ENCODE peak calls at places on chromosomes 1 and 21, in six cellular contexts. Y, O, X, A, K and E are unnamed samples.

GRCh38 chr21:41783476-41784150 is 16.8 kb upstream of the RIPK4 start:
- DNase-seq in O (no peak), A (peak), X (no peak), Y (peak), K (no peak), E (no peak)

GRCh38 chr1:226223157-226223785 is at the start of gene MIXL1:
- DNase-seq in A (no peak), K (no peak), O (no peak), Y (peak), X (no peak), E (peak)

GRCh38 chr1:110152133-110152785 is 2.0 kb downstream of the SLC6A17 start:
- DNase-seq in Y (no peak), K (no peak), A (peak), X (no peak), O (no peak), E (peak)

GRCh38 chr1:19006000-19006399 is 49.5 kb upstream of the IFFO2 start:
- DNase-seq in X (no peak), Y (no peak), K (no peak), O (no peak), A (no peak), E (no peak)

GRCh38 chr1:51454554-51454953 is 64.5 kb downstream of the EPS15 start:
- DNase-seq in A (no peak), K (no peak), Y (no peak), O (no peak), X (no peak), E (no peak)

GRCh38 chr1:27525296-27526271 is 35.6 kb upstream of the WASF2 start:
- DNase-seq in X (no peak), O (peak), K (peak), A (no peak), Y (no peak), E (peak)

GRCh38 chr1:80917225-80917624 is 883.5 kb upstream of the ADGRL2 start:
- DNase-seq in X (no peak), O (no peak), A (no peak), Y (no peak), K (no peak), E (no peak)

GRCh38 chr1:16324456-16324890 is 27.8 kb downstream of the FBXO42 start:
- DNase-seq in X (no peak), Y (no peak), O (no peak), A (peak), K (no peak), E (peak)

GRCh38 chr1:192983349-192983980 is 75.7 kb downstream of the UCHL5 start:
- DNase-seq in K (no peak), Y (no peak), A (no peak), X (no peak), O (no peak), E (no peak)

GRCh38 chr1:94873520-94874351 is 53.2 kb downstream of the CNN3 start:
- DNase-seq in X (no peak), A (no peak), K (no peak), Y (no peak), O (no peak), E (peak)

GRCh38 chr21:29621525-29621924 is 318.3 kb downstream of the GRIK1 start:
- DNase-seq in O (no peak), K (no peak), X (no peak), Y (no peak), A (no peak), E (no peak)

GRCh38 chr1:43622901-43623780 is 26.8 kb upstream of the KDM4A start:
- DNase-seq in K (peak), X (no peak), A (no peak), Y (no peak), O (no peak), E (no peak)

GRCh38 chr1:5814046-5814619 is 178.1 kb downstream of the NPHP4 start:
- DNase-seq in A (no peak), X (no peak), K (no peak), Y (no peak), O (no peak), E (no peak)

GRCh38 chr1:58702766-58703165 is 2.9 kb upstream of the MYSM1 start:
- DNase-seq in O (no peak), X (no peak), K (no peak), A (no peak), Y (no peak), E (no peak)

GRCh38 chr1:168141986-168142385 is 5.3 kb upstream of the GPR161 start:
- DNase-seq in O (no peak), X (no peak), A (no peak), K (no peak), Y (no peak), E (no peak)

GRCh38 chr1:107135466-107135865 is 5.4 kb upstream of the NTNG1 start:
- DNase-seq in O (no peak), X (no peak), A (peak), Y (no peak), K (no peak), E (peak)

GRCh38 chr21:29378814-29379213 is 80.1 kb downstream of the BACH1 start:
- DNase-seq in K (no peak), X (no peak), A (peak), O (no peak), Y (peak), E (no peak)

GRCh38 chr1:94801919-94802546 is 18.1 kb upstream of the SLC44A3 start:
- DNase-seq in O (no peak), K (peak), Y (peak), X (no peak), A (peak), E (peak)

GRCh38 chr1:201311356-201312011 is 28.2 kb downstream of the PKP1 start:
- DNase-seq in X (no peak), A (no peak), K (peak), Y (no peak), O (peak), E (no peak)

GRCh38 chr1:3717715-3718601 is 34.3 kb upstream of the CCDC27 start:
- DNase-seq in X (no peak), K (no peak), A (no peak), Y (no peak), O (no peak), E (peak)

GRCh38 chr1:43836267-43836951 is 97.2 kb upstream of the ARTN start:
- DNase-seq in Y (peak), A (no peak), X (no peak), K (peak), O (peak), E (peak)

GRCh38 chr1:114134518-114134917 is 19.2 kb downstream of the SYT6 start:
- DNase-seq in X (no peak), Y (no peak), K (no peak), A (no peak), O (no peak), E (no peak)

GRCh38 chr1:109046671-109047070 is 4.8 kb upstream of the WDR47 start:
- DNase-seq in X (no peak), Y (no peak), K (no peak), A (no peak), O (no peak), E (no peak)

GRCh38 chr1:109041614-109042473 is at the start of gene WDR47:
- DNase-seq in K (peak), X (peak), A (peak), O (peak), Y (peak), E (peak)

GRCh38 chr1:109045595-109045994 is 3.7 kb upstream of the WDR47 start:
- DNase-seq in O (no peak), K (no peak), A (no peak), Y (no peak), X (no peak), E (no peak)

DNA sequence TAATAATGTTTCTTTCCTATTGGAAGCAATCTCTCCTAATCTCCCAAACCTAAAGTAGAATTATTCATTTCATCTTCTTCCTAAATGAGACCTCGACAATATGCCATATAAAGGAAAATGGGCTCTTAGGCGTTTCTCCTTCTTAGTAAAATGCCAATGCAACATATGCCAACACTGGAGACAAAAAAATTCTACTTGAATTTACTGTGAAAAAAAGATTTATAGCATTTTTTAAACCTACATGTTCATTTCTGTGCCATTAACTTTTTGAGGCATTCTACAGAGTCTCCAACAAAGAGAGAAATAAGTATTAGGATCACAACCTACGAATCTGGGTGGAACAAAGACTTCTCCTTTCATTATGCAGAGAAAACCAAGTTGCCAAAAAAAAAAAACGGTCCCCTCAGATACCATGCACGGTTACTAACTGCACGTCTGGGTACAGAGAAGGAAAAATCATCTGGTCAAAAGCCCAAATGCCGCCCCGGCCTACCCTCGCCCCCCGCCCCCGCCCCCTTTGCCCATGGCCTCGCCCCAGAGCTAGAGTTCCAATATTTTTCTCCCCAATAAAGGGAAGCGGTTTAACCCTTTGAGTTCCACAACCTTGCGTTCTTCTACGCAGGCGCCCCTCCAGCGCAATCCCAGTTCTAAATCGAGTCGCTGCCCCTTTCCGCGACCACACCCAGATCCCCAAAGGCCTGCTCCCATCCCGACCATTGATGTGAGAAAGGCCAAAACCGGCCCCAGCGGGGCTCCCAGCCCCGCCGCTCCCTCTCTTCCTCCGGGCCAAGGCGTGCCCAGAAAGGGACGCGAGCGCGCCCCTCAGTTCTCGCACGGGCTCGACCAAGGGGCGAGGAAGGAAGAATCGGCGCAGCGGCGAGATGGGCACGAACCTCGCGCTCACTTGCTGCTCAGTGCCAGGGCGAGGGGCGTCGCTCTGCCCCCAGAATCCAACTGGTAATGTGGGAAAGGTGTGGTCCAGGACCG is 982 bp downstream of the WDR47 start:
- DNase-seq in A (no peak), Y (peak), O (peak), X (no peak), K (peak), E (peak)
- TF ChIP-seq CTCF in A (no peak), Y (no peak), O (no peak), X (no peak), K (no peak), E (no peak)

DNA sequence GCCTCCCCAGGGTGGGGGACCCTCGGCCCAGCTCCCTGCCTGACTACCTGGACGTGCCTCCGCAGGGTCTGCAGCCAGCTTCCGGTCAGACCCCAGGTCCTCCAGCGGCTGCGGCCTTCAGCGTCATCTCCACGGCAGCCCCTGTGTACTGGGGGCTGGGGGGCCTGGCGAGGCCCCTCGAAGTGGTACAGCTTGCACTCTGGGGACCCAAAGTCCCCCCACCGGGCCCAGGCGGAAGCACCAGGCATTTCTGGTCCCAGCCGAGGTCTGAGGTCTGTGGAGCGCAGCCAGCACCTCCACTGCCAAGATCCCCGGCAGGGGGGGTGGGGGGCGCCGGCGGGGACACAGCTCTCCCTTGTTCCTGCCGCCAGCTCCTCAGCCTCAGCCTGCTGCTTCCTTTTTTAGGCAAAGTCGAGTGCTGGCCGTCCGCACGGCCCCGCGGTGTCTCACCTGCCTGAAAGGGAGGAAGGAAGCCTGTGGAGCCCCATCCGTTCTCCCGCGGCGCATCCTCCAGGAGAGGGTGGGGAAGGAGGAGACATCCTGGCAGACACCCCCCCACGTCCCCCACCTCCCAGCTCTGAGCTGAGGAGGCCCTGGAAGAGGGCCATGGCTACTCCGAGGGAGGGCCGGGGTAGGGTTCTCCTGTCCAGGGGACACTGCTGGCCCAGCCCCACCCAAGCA is 1.2 kb upstream of the VWA1 start:
- DNase-seq in X (no peak), K (peak), Y (peak), A (no peak), O (peak), E (no peak)
- H3K4me3 ChIP-seq in X (peak), K (peak), Y (no peak), A (no peak), O (peak), E (no peak)

DNA sequence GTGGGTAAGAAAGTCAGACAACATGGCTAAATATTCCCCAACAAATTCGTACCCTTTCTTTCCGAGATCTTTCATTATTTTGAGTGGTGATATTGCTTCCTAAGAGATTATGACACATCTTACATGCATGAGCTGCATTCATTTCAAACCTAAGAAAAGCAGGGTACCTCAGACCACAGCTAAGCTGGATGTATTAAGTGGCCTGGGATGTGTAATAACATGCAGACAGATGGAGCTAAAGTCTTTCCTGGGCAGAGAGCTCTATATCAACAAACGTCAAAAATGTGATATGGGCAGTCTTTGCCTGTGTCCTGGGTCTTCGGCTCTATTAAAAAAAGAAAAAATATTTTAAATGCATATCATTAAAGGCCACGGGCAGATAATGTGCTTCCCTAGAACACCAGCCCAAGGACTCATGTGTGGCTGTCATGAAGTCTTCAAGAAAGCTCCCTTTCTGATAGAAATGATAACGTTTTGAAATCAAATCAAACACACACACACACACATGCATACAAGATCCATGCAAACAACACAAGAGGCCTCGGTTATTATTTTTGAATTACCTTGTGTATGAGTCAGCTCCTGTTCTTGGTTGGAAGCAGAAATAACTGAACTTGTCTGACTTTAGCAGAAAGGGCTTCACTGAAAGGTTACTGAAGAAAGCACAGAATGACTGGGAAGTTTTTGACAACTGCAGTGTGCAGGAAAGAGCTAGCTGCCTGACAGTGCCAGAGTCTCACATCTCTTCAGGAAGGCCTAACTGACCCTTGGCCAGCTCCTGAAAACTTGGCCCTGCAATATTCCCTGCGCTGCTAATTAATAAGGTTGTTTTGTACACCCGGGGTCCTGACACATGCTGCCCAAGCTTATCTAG is 231.2 kb downstream of the DSCAM start:
- DNase-seq in A (no peak), O (no peak), Y (no peak), K (no peak), X (no peak), E (no peak)
- TF ChIP-seq CTCF in A (no peak), O (no peak), Y (no peak), K (no peak), X (no peak), E (no peak)

GRCh38 chr1:177334276-177334675 is 163.5 kb downstream of the BRINP2 start:
- DNase-seq in X (no peak), A (peak), O (no peak), K (no peak), Y (no peak), E (peak)
- H3K4me3 ChIP-seq in X (no peak), A (no peak), O (no peak), K (no peak), Y (no peak), E (no peak)

GRCh38 chr1:117142200-117142599 is 20.7 kb upstream of the TRIM45 start:
- DNase-seq in A (no peak), K (no peak), Y (no peak), O (no peak), X (no peak), E (peak)
- TF ChIP-seq CTCF in A (no peak), K (no peak), Y (no peak), O (no peak), X (no peak), E (no peak)

GRCh38 chr1:207027221-207027777 is 5.3 kb downstream of the C1orf116 start:
- DNase-seq in Y (no peak), K (peak), X (no peak), A (peak), O (no peak), E (peak)
- H3K4me3 ChIP-seq in Y (no peak), K (peak), X (peak), A (no peak), O (no peak), E (no peak)